ENCODE peak calls at places on chromosomes 7 and 10, in eight cellular contexts. Y is tibial nerve, J is lung, X is uterus, C is upper lobe of right lung, F is left ventricle myocardium inferior, K is heart right ventricle, A is body of pancreas. M is an unnamed sample. For H3K4me1 and H3K9me3, the result is how much of the 10 kb centered on the place peaks cover.

GRCh38 chr10:49298990-49299815 is at the start of gene C10orf71:
- DNase-seq in J (no peak), A (peak), K (peak), X (no peak), C (no peak), F (peak), Y (no peak), M (no peak)

GRCh38 chr7:36283711-36284130 is 105.9 kb upstream of the ANLN start:
- DNase-seq in Y (peak), A (peak), F (peak), K (peak), J (peak), X (no peak), C (peak), M (no peak)

GRCh38 chr7:139365336-139365735 is 5.6 kb downstream of the LUC7L2 start:
- DNase-seq in F (no peak), J (no peak), Y (no peak), X (no peak), C (no peak), A (no peak), K (no peak), M (no peak)

GRCh38 chr7:148503900-148504487 is 86.6 kb upstream of the C7orf33 start:
- DNase-seq in C (no peak), A (no peak), K (no peak), J (no peak), F (no peak), Y (peak), X (no peak), M (no peak)

GRCh38 chr7:142280263-142280662 is 22.4 kb upstream of the PRSS58 start:
- DNase-seq in C (no peak), F (no peak), A (no peak), J (no peak), X (no peak), Y (no peak), K (no peak), M (no peak)

GRCh38 chr10:112804036-112804435 is 146.0 kb upstream of the TCF7L2 start:
- DNase-seq in F (no peak), X (no peak), Y (no peak), C (no peak), K (no peak), J (no peak), A (peak), M (no peak)

GRCh38 chr7:100801833-100802568 is 25.3 kb downstream of the EPHB4 start:
- DNase-seq in K (no peak), A (peak), Y (no peak), C (peak), F (peak), X (peak), J (peak), M (no peak)

GRCh38 chr10:121732676-121733445 is 134.6 kb upstream of the FGFR2 start:
- DNase-seq in A (no peak), C (no peak), F (no peak), Y (no peak), K (no peak), J (no peak), X (no peak), M (no peak)

GRCh38 chr7:11188529-11189310 is 215.0 kb downstream of the PHF14 start:
- DNase-seq in F (no peak), A (no peak), K (no peak), Y (no peak), C (no peak), J (no peak), X (no peak), M (no peak)

GRCh38 chr10:124744688-124745055 is 494 bp upstream of the FAM53B start:
- DNase-seq in A (no peak), X (no peak), Y (no peak), C (no peak), K (no peak), F (no peak), J (no peak), M (no peak)

GRCh38 chr10:97682042-97682441 is 5.0 kb downstream of the AVPI1 start:
- DNase-seq in J (no peak), A (no peak), Y (no peak), K (no peak), C (no peak), F (no peak), X (no peak), M (no peak)

GRCh38 chr10:112969542-112969941 is 19.5 kb downstream of the TCF7L2 start:
- DNase-seq in K (no peak), C (no peak), F (no peak), J (no peak), Y (no peak), X (no peak), A (no peak), M (no peak)

GRCh38 chr7:19369806-19370205 is 224.6 kb upstream of the FERD3L start:
- DNase-seq in F (no peak), J (no peak), X (no peak), K (no peak), A (no peak), Y (no peak), C (no peak), M (no peak)

GRCh38 chr7:134741901-134742635 is 37.4 kb upstream of the CALD1 start:
- DNase-seq in J (no peak), K (peak), Y (no peak), F (no peak), A (no peak), X (peak), C (no peak), M (no peak)

GRCh38 chr7:4079366-4079765 is 602.7 kb upstream of the FOXK1 start:
- DNase-seq in K (no peak), J (no peak), X (no peak), Y (no peak), A (no peak), F (no peak), C (no peak), M (no peak)

GRCh38 chr10:73439605-73440298 is 6.4 kb upstream of the MSS51 start:
- DNase-seq in F (no peak), A (no peak), Y (no peak), X (no peak), K (no peak), C (no peak), J (no peak), M (no peak)

GRCh38 chr10:102773986-102774385 is 30.2 kb downstream of the WBP1L start:
- DNase-seq in F (peak), K (peak), J (no peak), A (no peak), C (no peak), X (no peak), Y (peak), M (no peak)

GRCh38 chr7:77565917-77566316 is 28.8 kb downstream of the PTPN12 start:
- DNase-seq in F (no peak), X (no peak), C (no peak), K (no peak), Y (no peak), A (no peak), J (no peak), M (no peak)

DNA sequence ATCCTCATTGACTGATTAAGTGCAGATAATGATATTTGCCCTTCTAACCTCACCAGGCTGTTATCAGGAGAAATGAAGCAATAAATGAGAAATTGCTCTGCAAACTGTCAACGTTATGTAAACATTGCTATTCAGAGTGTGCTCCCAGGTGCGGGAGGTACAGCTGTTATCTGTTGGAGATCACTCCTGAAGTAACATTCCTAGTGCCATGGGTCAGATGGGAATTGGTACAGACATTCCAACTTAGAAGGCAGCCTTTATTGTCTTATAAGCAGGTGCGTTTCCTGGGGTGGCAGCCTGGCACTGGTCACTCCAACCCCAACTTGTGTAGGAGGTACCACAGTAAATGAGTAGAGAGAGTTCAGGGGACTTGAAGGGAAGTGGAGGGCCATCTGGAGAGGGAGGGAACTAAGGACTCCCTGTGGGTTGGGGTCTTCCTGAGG is 36.8 kb downstream of the HK1 start:
- DNase-seq in J (no peak), C (no peak), Y (no peak), X (no peak), K (no peak), A (no peak), F (no peak), M (no peak)
- H3K4me1 ChIP-seq in J (under half), C (under half), Y (under half), X (under half), K (under half), A (under half), F (under half), M (under half)

GRCh38 chr7:158076656-158077055 is 511.0 kb downstream of the PTPRN2 start:
- DNase-seq in A (no peak), F (no peak), C (peak), K (no peak), Y (no peak), J (no peak), X (no peak), M (no peak)

GRCh38 chr7:158077441-158077840 is 510.2 kb downstream of the PTPRN2 start:
- DNase-seq in X (no peak), J (no peak), C (peak), F (no peak), Y (no peak), A (no peak), K (no peak), M (no peak)

GRCh38 chr7:158080899-158081445 is 506.7 kb downstream of the PTPRN2 start:
- DNase-seq in J (no peak), X (no peak), A (no peak), Y (no peak), C (peak), F (no peak), K (no peak), M (no peak)

GRCh38 chr7:158076215-158076614 is 511.4 kb downstream of the PTPRN2 start:
- DNase-seq in C (peak), X (no peak), Y (no peak), F (no peak), K (no peak), J (no peak), A (no peak), M (no peak)

DNA sequence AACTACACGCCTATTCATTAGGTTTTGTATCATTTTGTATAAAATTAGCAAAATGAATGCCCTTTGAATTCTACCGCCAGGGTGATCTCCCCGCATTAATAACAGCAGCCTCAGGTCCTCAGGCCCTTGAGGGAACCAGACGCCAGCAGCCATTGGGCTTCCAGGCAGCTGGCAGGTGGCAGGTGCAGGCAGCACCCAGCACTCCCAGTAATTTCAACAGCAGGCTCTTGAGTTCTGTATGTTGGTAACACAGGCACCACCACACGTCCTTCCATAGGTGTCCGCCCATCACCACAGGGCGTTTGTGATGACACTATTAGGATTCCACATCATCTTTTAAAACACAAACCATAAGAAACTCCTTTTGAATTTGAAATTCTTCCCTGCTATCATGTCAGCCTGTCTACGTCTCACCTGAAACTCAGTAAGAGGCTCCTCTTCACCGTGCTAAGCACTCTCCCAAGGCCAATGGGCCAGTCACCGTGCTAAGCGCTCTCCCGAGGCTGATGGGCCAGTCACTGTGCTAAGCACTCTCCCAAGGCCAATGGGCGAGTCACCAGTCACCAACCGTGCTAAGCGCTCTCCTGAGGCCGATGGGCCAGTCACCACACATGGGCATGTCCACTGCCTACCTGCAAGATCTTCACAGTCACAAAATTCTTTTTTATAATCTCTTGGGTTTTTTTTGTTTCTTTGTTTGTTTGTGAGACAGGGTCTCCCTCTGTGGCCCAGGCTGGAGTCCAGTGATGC is 509.3 kb downstream of the PTPRN2 start:
- DNase-seq in J (no peak), Y (no peak), C (peak), X (no peak), A (no peak), F (no peak), K (no peak), M (no peak)
- H3K9me3 ChIP-seq in J (under half), Y (under half), C (under half), X (under half), A (under half), F (under half), K (under half), M (under half)

GRCh38 chr10:3231951-3232730 is 59.6 kb upstream of the PITRM1 start:
- DNase-seq in C (no peak), Y (peak), J (no peak), X (no peak), F (no peak), A (no peak), K (no peak), M (no peak)
- TF ChIP-seq CTCF in C (peak), Y (peak), J (no peak), X (no peak), F (no peak), A (no peak), K (no peak), M (peak)

GRCh38 chr7:27236053-27236410 is 6.6 kb upstream of the EVX1 start:
- DNase-seq in K (no peak), J (no peak), A (no peak), F (no peak), Y (no peak), C (no peak), X (no peak), M (no peak)

GRCh38 chr7:27235387-27236052 is 7.1 kb upstream of the EVX1 start:
- DNase-seq in C (peak), K (no peak), J (no peak), F (peak), X (peak), Y (no peak), A (peak), M (no peak)

GRCh38 chr7:27238979-27239779 is 3.4 kb upstream of the EVX1 start:
- DNase-seq in Y (no peak), C (peak), X (no peak), K (no peak), F (no peak), A (no peak), J (no peak), M (no peak)

GRCh38 chr7:27239780-27240731 is 2.5 kb upstream of the EVX1 start:
- DNase-seq in A (no peak), X (no peak), Y (no peak), K (no peak), C (no peak), J (no peak), F (no peak), M (no peak)

GRCh38 chr7:27237735-27238334 is 4.8 kb upstream of the EVX1 start:
- DNase-seq in K (no peak), J (no peak), F (no peak), C (no peak), Y (no peak), A (no peak), X (no peak), M (no peak)
- H3K4me1 ChIP-seq in K (under half), J (under half), F (under half), C (under half), Y (under half), A (under half), X (under half), M (under half)

GRCh38 chr7:57769958-57770357 is 320.0 kb downstream of the ZNF716 start:
- DNase-seq in J (no peak), C (no peak), Y (no peak), A (no peak), K (no peak), F (no peak), X (no peak), M (no peak)

GRCh38 chr7:57772126-57772924 is 322.3 kb downstream of the ZNF716 start:
- DNase-seq in F (no peak), X (no peak), A (no peak), J (no peak), Y (no peak), K (no peak), C (no peak), M (no peak)

GRCh38 chr7:57774300-57774699 is 324.3 kb downstream of the ZNF716 start:
- DNase-seq in K (no peak), F (no peak), J (no peak), Y (no peak), C (no peak), A (no peak), X (no peak), M (no peak)

DNA sequence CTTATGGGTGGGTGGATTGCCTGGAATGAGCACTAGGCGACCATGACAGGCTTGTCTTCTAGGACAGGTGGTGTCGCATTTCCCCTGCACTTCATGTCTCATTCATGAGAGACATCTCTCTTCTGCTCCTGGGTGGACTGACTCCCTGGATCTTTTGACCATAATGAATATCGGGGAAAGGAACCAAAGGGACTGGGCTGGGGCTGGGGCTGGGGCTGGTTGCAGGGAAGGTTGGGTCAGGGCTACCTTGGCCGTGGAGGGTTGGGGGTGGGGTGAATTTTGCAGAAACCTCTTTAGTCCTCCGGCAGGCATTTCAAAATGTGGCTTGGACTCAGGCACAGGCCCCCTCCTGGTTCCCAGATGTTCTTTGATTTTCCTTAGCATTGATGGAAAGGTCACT is 319.2 kb downstream of the ZNF716 start:
- DNase-seq in F (no peak), C (no peak), K (no peak), A (no peak), X (no peak), J (no peak), Y (no peak), M (no peak)
- H3K9me3 ChIP-seq in F (under half), C (under half), K (under half), A (under half), X (under half), J (under half), Y (under half), M (under half)

GRCh38 chr7:84194484-84195260 is at the start of gene SEMA3A:
- DNase-seq in J (no peak), A (peak), K (peak), F (no peak), X (no peak), C (no peak), Y (peak), M (no peak)
- TF ChIP-seq CTCF in J (peak), A (peak), K (no peak), F (no peak), X (no peak), C (no peak), Y (no peak), M (no peak)

M was measured in thoracic aorta.